ENCODE peak calls at places on chromosomes 2 and 18, in four cellular contexts. One of them, this sample, is unnamed.
A peak's percentile ranks its signal among the peaks of the same experiment; 100 is the strongest.

GRCh38 chr18:22427797-22428549 is 10.3 kb upstream of the CTAGE1 start:
- DNase-seq in M059J: no peak
- DNase-seq in HEK293T: no peak
- DNase-seq in GM04503: no peak
- DNase-seq in this sample: no peak

GRCh38 chr2:11097988-11098387 is 57.3 kb upstream of the SLC66A3 start:
- DNase-seq in HEK293T: no peak
- DNase-seq in GM04503: no peak
- DNase-seq in M059J: no peak
- DNase-seq in this sample: no peak

GRCh38 chr18:42429208-42429607 is 474.2 kb downstream of the PIK3C3 start:
- DNase-seq in GM04503: no peak
- DNase-seq in M059J: no peak
- DNase-seq in HEK293T: no peak
- DNase-seq in this sample: no peak

GRCh38 chr18:13264091-13264777 is 45.7 kb downstream of the LDLRAD4 start:
- DNase-seq in HEK293T: no peak
- DNase-seq in M059J: no peak
- DNase-seq in GM04503: no peak
- DNase-seq in this sample: no peak

GRCh38 chr2:234422242-234422641 is 74.6 kb downstream of the ARL4C start:
- DNase-seq in HEK293T: no peak
- DNase-seq in M059J: peak; percentile 89
- DNase-seq in GM04503: peak; percentile 77
- DNase-seq in this sample: peak; percentile 95

GRCh38 chr18:79961527-79962291 is 2.7 kb upstream of the HSBP1L1 start:
- DNase-seq in M059J: no peak
- DNase-seq in HEK293T: no peak
- DNase-seq in GM04503: no peak
- DNase-seq in this sample: no peak

GRCh38 chr2:85167479-85167878 is 34.3 kb downstream of the TCF7L1 start:
- DNase-seq in M059J: no peak
- DNase-seq in HEK293T: no peak
- DNase-seq in GM04503: no peak
- DNase-seq in this sample: no peak

GRCh38 chr2:235054497-235054896 is 102.7 kb downstream of the SH3BP4 start:
- DNase-seq in GM04503: no peak
- DNase-seq in M059J: no peak
- DNase-seq in HEK293T: no peak
- DNase-seq in this sample: no peak

GRCh38 chr2:139556789-139557188 is 776.6 kb upstream of the NXPH2 start:
- DNase-seq in HEK293T: no peak
- DNase-seq in GM04503: no peak
- DNase-seq in M059J: no peak
- DNase-seq in this sample: no peak

GRCh38 chr2:162244559-162245031 is 1.4 kb upstream of the FAP start:
- DNase-seq in HEK293T: no peak
- DNase-seq in GM04503: peak; percentile 87
- DNase-seq in M059J: peak; percentile 93
- DNase-seq in this sample: peak; percentile 98

GRCh38 chr2:55843096-55843991 is 80.2 kb downstream of the EFEMP1 start:
- DNase-seq in GM04503: peak; percentile 100
- DNase-seq in M059J: peak; percentile 96
- DNase-seq in HEK293T: peak; percentile 39
- DNase-seq in this sample: peak; percentile 100

GRCh38 chr2:220356076-220356475 is 728.6 kb downstream of the SLC4A3 start:
- DNase-seq in M059J: peak; percentile 70
- DNase-seq in HEK293T: no peak
- DNase-seq in GM04503: no peak
- DNase-seq in this sample: no peak